ENCODE peak calls at places on chromosomes 3 and 15, in four cellular contexts. One of them, this sample, is unnamed.

GRCh38 chr3:143824675-143825074 is 23.6 kb downstream of the SLC9A9 start:
- DNase-seq in transverse colon: no peak
- DNase-seq in AG04450: no peak
- DNase-seq in OCI-LY7: no peak
- DNase-seq in this sample: no peak

GRCh38 chr15:41892621-41893421 is 1.0 kb downstream of the SPTBN5 start:
- DNase-seq in transverse colon: peak; percentile 70
- DNase-seq in AG04450: no peak
- DNase-seq in OCI-LY7: no peak
- DNase-seq in this sample: no peak

GRCh38 chr15:67914537-67915373 is 74.9 kb upstream of the RNU6-1 start:
- DNase-seq in transverse colon: peak; percentile 64
- DNase-seq in AG04450: no peak
- DNase-seq in OCI-LY7: no peak
- DNase-seq in this sample: peak; percentile 26

GRCh38 chr3:196344663-196345062 is 6.5 kb upstream of the TM4SF19 start:
- DNase-seq in transverse colon: no peak
- DNase-seq in AG04450: no peak
- DNase-seq in OCI-LY7: no peak
- DNase-seq in this sample: peak; percentile 89

GRCh38 chr3:138984816-138985215 is 21.3 kb downstream of the PRR23A start:
- DNase-seq in transverse colon: no peak
- DNase-seq in AG04450: no peak
- DNase-seq in OCI-LY7: no peak
- DNase-seq in this sample: no peak

GRCh38 chr3:180996415-180996932 is 6.9 kb upstream of the DNAJC19 start:
- DNase-seq in transverse colon: no peak
- DNase-seq in AG04450: no peak
- DNase-seq in OCI-LY7: no peak
- DNase-seq in this sample: no peak

GRCh38 chr15:77742127-77742526 is 109.4 kb upstream of the LINGO1 start:
- DNase-seq in transverse colon: no peak
- DNase-seq in AG04450: no peak
- DNase-seq in OCI-LY7: no peak
- DNase-seq in this sample: no peak

GRCh38 chr3:25572336-25572735 is 92.4 kb downstream of the TOP2B start:
- DNase-seq in transverse colon: no peak
- DNase-seq in AG04450: no peak
- DNase-seq in OCI-LY7: no peak
- DNase-seq in this sample: no peak

GRCh38 chr3:51343918-51344687 is 41.0 kb upstream of the MANF start:
- DNase-seq in transverse colon: no peak
- DNase-seq in AG04450: peak; percentile 48
- DNase-seq in OCI-LY7: no peak
- DNase-seq in this sample: no peak

GRCh38 chr3:107619549-107619948 is 96.8 kb downstream of the BBX start:
- DNase-seq in transverse colon: no peak
- DNase-seq in AG04450: no peak
- DNase-seq in OCI-LY7: no peak
- DNase-seq in this sample: no peak

GRCh38 chr3:140499114-140499757 is 178.6 kb upstream of the TRIM42 start:
- DNase-seq in transverse colon: no peak
- DNase-seq in AG04450: no peak
- DNase-seq in OCI-LY7: peak; percentile 4
- DNase-seq in this sample: peak; percentile 15

GRCh38 chr15:99137111-99137546 is 32.2 kb downstream of the SYNM start:
- DNase-seq in transverse colon: no peak
- DNase-seq in AG04450: no peak
- DNase-seq in OCI-LY7: no peak
- DNase-seq in this sample: no peak

DNA sequence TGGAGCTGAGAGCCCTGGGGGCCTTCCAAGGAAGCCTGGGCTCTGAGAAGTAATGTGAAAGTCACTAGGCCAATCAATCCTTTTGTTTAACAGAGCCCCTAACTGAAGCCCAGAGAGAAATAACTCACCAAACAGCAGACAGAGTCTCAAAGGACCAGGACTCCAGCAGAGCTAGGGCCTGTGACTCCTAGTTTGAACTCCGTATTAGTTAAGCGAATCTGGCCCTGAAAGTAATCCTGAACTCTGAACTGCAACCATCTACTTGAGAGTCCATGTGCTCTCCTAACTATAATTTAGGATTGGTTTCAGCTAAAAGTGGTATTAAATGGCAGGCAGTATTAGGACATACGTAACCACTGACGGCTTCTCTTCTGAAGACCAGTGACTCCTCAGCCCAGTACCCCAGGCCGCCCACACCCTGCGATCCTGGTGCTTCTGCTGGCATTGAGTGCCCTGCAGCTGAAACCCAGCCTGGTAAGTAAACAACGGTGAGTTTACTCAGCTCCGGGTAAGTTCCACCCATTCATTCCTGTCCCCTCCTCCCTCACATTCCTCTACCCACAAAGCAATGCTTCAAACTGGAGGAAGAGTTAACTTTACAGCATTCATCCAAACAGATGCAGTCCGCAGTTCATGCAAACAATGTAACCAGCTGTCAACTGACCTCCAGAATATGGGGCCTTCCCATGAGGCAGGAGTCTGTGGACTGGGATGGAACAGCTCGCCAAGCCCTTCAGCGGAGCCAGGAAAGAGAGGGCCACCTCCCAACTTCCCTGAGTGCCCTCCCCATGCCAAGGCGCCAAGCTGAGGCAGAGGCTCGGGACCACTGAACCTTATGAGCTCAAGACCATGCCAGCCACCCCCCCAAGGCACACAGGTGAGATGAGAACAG is 7.3 kb downstream of the MYO5C start:
- DNase-seq in transverse colon: peak; percentile 87
- DNase-seq in AG04450: peak; percentile 13
- DNase-seq in OCI-LY7: no peak
- DNase-seq in this sample: no peak
- H3K4me3 ChIP-seq in transverse colon: no peak overlapping the region
- H3K4me3 ChIP-seq in AG04450: no peak overlapping the region
- H3K4me3 ChIP-seq in OCI-LY7: no peak overlapping the region
- H3K4me3 ChIP-seq in this sample: no peak overlapping the region

GRCh38 chr3:141860086-141860669 is 16.3 kb upstream of the ATP1B3 start:
- DNase-seq in transverse colon: no peak
- DNase-seq in AG04450: no peak
- DNase-seq in OCI-LY7: no peak
- DNase-seq in this sample: no peak
- H3K4me3 ChIP-seq in transverse colon: no peak overlapping the region
- H3K4me3 ChIP-seq in AG04450: no peak overlapping the region
- H3K4me3 ChIP-seq in OCI-LY7: no peak overlapping the region
- H3K4me3 ChIP-seq in this sample: no peak overlapping the region

GRCh38 chr3:46435327-46435726 is 28.3 kb downstream of the CCRL2 start:
- DNase-seq in transverse colon: no peak
- DNase-seq in AG04450: no peak
- DNase-seq in OCI-LY7: no peak
- DNase-seq in this sample: no peak

GRCh38 chr3:46429671-46430070 is 22.6 kb downstream of the CCRL2 start:
- DNase-seq in transverse colon: peak; percentile 32
- DNase-seq in AG04450: no peak
- DNase-seq in OCI-LY7: no peak
- DNase-seq in this sample: no peak

GRCh38 chr3:46438831-46439230 is 25.9 kb downstream of the LTF start:
- DNase-seq in transverse colon: no peak
- DNase-seq in AG04450: no peak
- DNase-seq in OCI-LY7: no peak
- DNase-seq in this sample: peak; percentile 63

GRCh38 chr3:46429250-46429649 is 22.2 kb downstream of the CCRL2 start:
- DNase-seq in transverse colon: no peak
- DNase-seq in AG04450: no peak
- DNase-seq in OCI-LY7: no peak
- DNase-seq in this sample: no peak

GRCh38 chr3:46433841-46434240 is 26.8 kb downstream of the CCRL2 start:
- DNase-seq in transverse colon: no peak
- DNase-seq in AG04450: no peak
- DNase-seq in OCI-LY7: no peak
- DNase-seq in this sample: no peak
- H3K4me3 ChIP-seq in transverse colon: no peak overlapping the region
- H3K4me3 ChIP-seq in AG04450: no peak overlapping the region
- H3K4me3 ChIP-seq in OCI-LY7: no peak overlapping the region
- H3K4me3 ChIP-seq in this sample: no peak overlapping the region

GRCh38 chr3:48429416-48430358 is at the start of gene PLXNB1:
- DNase-seq in transverse colon: peak; percentile 84
- DNase-seq in AG04450: no peak
- DNase-seq in OCI-LY7: peak; percentile 58
- DNase-seq in this sample: peak; percentile 84

GRCh38 chr3:48431224-48432029 is 1.5 kb upstream of the PLXNB1 start:
- DNase-seq in transverse colon: peak; percentile 6
- DNase-seq in AG04450: no peak
- DNase-seq in OCI-LY7: no peak
- DNase-seq in this sample: no peak

GRCh38 chr3:48432411-48433371 is 2.8 kb upstream of the PLXNB1 start:
- DNase-seq in transverse colon: peak; percentile 25
- DNase-seq in AG04450: no peak
- DNase-seq in OCI-LY7: peak; percentile 21
- DNase-seq in this sample: peak; percentile 44

GRCh38 chr3:48428863-48429415 is 947 bp downstream of the PLXNB1 start:
- DNase-seq in transverse colon: peak; percentile 60
- DNase-seq in AG04450: no peak
- DNase-seq in OCI-LY7: no peak
- DNase-seq in this sample: no peak

GRCh38 chr3:48430359-48431101 is 644 bp upstream of the PLXNB1 start:
- DNase-seq in transverse colon: peak; percentile 23
- DNase-seq in AG04450: no peak
- DNase-seq in OCI-LY7: no peak
- DNase-seq in this sample: no peak
- H3K4me3 ChIP-seq in transverse colon: no peak overlapping the region
- H3K4me3 ChIP-seq in AG04450: peak overlapping the region; percentile 70
- H3K4me3 ChIP-seq in OCI-LY7: peak overlapping the region; percentile 74
- H3K4me3 ChIP-seq in this sample: peak overlapping the region; percentile 49

DNA sequence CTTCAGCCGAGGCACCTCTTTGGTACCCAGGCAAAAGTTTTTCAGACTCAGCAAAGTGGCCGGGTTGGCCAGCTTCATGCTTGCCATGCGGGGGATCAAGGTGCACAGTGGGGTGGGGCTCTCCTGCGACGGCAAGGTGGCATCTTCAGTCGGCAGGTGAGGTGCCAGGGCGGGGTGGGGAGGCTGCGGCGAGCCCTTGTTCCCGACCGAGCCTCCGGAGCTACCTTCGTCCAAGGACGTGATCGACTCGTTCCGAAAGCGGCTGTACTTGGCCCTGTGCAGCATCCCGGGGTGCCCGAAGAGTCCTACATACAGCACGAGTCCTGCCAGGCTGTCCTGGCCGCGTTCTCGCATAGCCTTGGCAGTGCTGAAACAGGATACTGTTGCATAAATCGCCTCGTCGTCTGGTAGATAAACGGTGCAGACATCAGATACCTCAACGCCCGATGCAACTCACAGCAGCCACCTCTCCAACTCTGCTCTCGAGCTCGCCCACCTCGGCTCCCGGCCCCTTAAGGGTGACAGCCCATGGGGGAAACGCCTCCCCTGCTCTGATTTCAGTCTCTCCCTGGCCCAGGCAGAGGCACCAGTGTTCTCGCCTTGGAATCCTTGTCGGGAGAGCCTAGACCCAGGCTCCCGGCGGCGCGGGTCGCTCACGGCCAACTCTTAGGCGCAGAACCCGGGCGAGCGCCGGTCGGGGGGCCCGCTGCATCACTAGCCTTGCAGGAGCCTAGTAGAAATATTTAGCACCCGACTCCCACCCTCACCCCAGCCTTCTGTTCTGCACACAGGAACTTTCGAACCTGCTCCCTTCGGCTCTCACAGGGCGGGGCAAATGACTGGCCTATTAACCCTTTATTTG is 826 bp downstream of the SHC4 start:
- DNase-seq in transverse colon: no peak
- DNase-seq in AG04450: no peak
- DNase-seq in OCI-LY7: no peak
- DNase-seq in this sample: peak; percentile 18
- H3K4me3 ChIP-seq in transverse colon: peak overlapping the region; percentile 26
- H3K4me3 ChIP-seq in AG04450: peak overlapping the region; percentile 75
- H3K4me3 ChIP-seq in OCI-LY7: no peak overlapping the region
- H3K4me3 ChIP-seq in this sample: peak overlapping the region; percentile 41

DNA sequence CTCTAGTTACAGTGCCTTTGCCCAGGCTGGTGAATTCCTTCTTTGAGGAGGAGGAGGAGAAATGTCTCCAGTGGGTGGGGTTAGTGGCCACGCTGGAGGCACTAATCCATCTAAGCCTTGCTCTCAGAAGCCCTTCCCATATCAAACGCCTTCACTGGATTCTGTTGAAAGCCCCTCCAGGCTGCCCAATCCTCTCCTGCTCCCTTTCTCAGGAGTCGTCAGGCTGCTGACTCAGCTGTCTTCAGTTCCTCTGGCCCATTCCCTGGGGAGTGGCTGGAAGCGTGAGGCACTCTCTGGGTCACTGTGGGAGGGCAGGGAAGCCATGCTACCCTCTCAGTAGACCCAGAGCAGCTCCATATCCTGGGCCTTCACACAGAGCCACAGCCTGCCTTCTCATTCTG is 2.7 kb downstream of the AP2M1 start:
- DNase-seq in transverse colon: no peak
- DNase-seq in AG04450: no peak
- DNase-seq in OCI-LY7: no peak
- DNase-seq in this sample: peak; percentile 48
- H3K4me3 ChIP-seq in transverse colon: no peak overlapping the region
- H3K4me3 ChIP-seq in AG04450: peak overlapping the region; percentile 98
- H3K4me3 ChIP-seq in OCI-LY7: no peak overlapping the region
- H3K4me3 ChIP-seq in this sample: no peak overlapping the region

DNA sequence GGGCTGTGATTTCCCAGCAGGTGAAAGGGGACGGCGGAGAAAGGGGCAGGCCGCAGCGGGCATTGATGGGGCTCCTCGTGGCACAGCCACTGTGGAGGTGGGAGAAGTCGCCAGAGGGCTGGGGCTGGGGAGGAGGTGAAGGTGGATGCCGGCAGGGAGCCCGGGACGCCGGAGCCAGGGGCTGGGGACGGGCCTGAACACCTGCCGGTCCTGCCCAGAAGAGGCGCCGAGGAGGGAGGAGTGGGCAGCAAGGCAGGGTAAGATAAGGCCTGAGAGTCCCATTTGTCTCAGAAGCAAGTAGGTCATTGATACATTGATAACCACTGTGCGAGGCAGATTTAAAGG is 571 bp upstream of the RARRES1 start:
- DNase-seq in transverse colon: no peak
- DNase-seq in AG04450: no peak
- DNase-seq in OCI-LY7: no peak
- DNase-seq in this sample: no peak
- H3K4me3 ChIP-seq in transverse colon: peak overlapping the region; percentile 63
- H3K4me3 ChIP-seq in AG04450: peak overlapping the region; percentile 59
- H3K4me3 ChIP-seq in OCI-LY7: no peak overlapping the region
- H3K4me3 ChIP-seq in this sample: no peak overlapping the region

This sample was measured in NB4.